ENCODE peak calls at places on chromosomes 16 and 17, in six cellular contexts. X, Y, C, K, D and U are unnamed samples.

GRCh38 chr17:58094118-58094517 is 10.9 kb downstream of the DYNLL2 start:
- DNase-seq in X (no peak), Y (no peak), C (no peak), K (no peak), D (no peak), U (no peak)

GRCh38 chr16:685967-686366 is 1.8 kb upstream of the JMJD8 start:
- DNase-seq in X (no peak), Y (no peak), C (no peak), K (peak; percentile 39), D (no peak), U (peak; percentile 83)

GRCh38 chr16:84068783-84069464 is 26.3 kb upstream of the SLC38A8 start:
- DNase-seq in X (no peak), Y (no peak), C (no peak), K (no peak), D (no peak), U (no peak)

GRCh38 chr16:67394271-67395104 is 1.2 kb upstream of the TPPP3 start:
- DNase-seq in X (no peak), Y (peak; percentile 68), C (no peak), K (no peak), D (no peak), U (no peak)

GRCh38 chr16:58409316-58409973 is 17.2 kb downstream of the GINS3 start:
- DNase-seq in X (peak; percentile 71), Y (no peak), C (no peak), K (peak; percentile 79), D (peak; percentile 61), U (no peak)

GRCh38 chr17:60391419-60392041 is 403 bp downstream of the USP32 start:
- DNase-seq in X (no peak), Y (no peak), C (no peak), K (no peak), D (no peak), U (no peak)

GRCh38 chr17:59423137-59423703 is 91.8 kb downstream of the YPEL2 start:
- DNase-seq in X (no peak), Y (peak; percentile 75), C (no peak), K (peak; percentile 86), D (peak; percentile 66), U (peak; percentile 9)

GRCh38 chr16:57708168-57708567 is 13.6 kb downstream of the DRC7 start:
- DNase-seq in X (no peak), Y (no peak), C (no peak), K (no peak), D (no peak), U (no peak)

GRCh38 chr17:39677581-39678339 is 9.5 kb downstream of the PNMT start:
- DNase-seq in X (no peak), Y (peak; percentile 97), C (no peak), K (peak; percentile 33), D (peak; percentile 82), U (peak; percentile 93)

GRCh38 chr17:39676198-39676819 is 8.1 kb downstream of the PNMT start:
- DNase-seq in X (peak; percentile 85), Y (peak; percentile 96), C (no peak), K (peak; percentile 32), D (peak; percentile 69), U (peak; percentile 100)

GRCh38 chr17:39679521-39680192 is 8.2 kb downstream of the PGAP3 start:
- DNase-seq in X (no peak), Y (no peak), C (no peak), K (no peak), D (no peak), U (peak; percentile 82)

GRCh38 chr17:39677072-39677471 is 8.8 kb downstream of the PNMT start:
- DNase-seq in X (no peak), Y (no peak), C (no peak), K (no peak), D (no peak), U (peak; percentile 82)

GRCh38 chr17:39678340-39679116 is 9.3 kb downstream of the PGAP3 start:
- DNase-seq in X (no peak), Y (no peak), C (no peak), K (no peak), D (no peak), U (peak; percentile 99)
- TF ChIP-seq CTCF in X (no peak), Y (no peak), C (no peak), K (no peak), D (no peak), U (no peak)

DNA sequence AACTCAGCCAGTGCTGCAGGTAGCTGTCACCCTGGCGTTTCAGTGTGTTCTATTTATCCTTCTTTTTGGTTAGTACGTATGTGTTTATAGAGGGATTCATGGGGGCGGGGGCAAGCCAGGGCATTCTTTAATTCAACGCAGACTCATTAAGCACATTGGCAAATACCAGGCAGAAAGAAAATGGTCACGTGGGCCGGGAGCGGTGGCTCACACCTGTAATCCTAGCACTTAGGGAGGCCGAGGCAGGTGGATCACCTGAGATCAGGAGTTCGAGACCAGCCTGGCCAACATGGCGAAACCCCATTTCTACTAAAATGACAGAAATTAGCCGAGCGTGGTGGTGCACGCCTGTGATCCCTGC is 69.1 kb downstream of the HAPSTR1 start:
- DNase-seq in X (no peak), Y (no peak), C (no peak), K (no peak), D (no peak), U (no peak)
- TF ChIP-seq CTCF in X (no peak), Y (no peak), C (no peak), K (no peak), D (no peak), U (no peak)

GRCh38 chr17:61463068-61463980 is 11.1 kb downstream of the TBX4 start:
- DNase-seq in X (no peak), Y (peak; percentile 51), C (no peak), K (no peak), D (no peak), U (no peak)
- TF ChIP-seq CTCF in X (no peak), Y (no peak), C (peak; percentile 25), K (peak; percentile 6), D (no peak), U (no peak)

GRCh38 chr16:63530974-63531373 is 1494.7 kb upstream of the CDH8 start:
- DNase-seq in X (no peak), Y (no peak), C (no peak), K (no peak), D (peak; percentile 4), U (no peak)

GRCh38 chr16:63527404-63527803 is 1491.2 kb upstream of the CDH8 start:
- DNase-seq in X (no peak), Y (no peak), C (no peak), K (no peak), D (no peak), U (no peak)

GRCh38 chr16:63530208-63530607 is 1494.0 kb upstream of the CDH8 start:
- DNase-seq in X (no peak), Y (no peak), C (no peak), K (peak; percentile 2), D (no peak), U (no peak)
- TF ChIP-seq CTCF in X (no peak), Y (no peak), C (peak; percentile 4), K (peak; percentile 25), D (peak; percentile 24), U (no peak)

DNA sequence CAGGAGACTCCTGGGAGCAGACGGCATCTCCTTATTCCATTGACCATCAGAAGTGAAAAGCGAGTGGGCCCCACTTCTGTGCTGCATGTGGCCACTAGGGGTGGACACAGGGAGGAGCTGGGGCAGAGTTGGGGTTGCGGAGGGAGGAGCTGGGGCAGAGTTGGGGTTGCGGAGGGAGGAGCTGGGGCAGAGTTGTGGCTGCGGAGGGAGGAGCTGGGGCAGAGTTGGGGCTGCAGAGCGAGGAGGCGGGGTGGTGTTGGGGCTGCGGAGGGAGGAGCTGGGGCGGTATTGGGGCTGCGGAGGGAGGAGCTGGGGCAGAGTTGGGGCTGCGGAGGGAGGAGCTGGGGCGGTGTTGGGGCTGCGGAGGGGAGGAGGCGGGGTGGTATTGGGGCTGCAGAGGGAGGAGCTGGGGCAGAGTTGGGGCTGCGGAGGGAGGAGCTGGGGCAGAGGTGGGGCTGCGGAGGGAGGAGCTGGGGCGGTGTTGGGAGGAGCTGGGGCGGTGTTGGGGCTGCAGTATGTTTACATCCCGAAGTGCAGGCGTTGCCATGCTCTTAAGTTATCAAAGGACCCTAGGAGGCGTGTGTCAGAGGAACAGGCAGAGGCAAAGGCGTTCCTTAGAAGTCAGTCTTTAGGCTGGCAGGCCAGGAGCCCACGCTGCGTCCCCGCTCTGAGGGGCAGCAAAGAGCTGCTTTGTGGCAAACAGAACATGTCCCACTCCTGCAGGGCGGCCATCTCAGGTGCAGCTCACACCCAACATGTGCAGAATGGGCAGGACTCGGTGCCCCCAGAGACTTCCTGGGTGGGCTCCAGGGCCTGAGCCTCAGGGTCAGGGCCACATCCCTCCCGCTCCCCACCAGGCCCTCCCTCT is 76.0 kb downstream of the ZNF778 start:
- DNase-seq in X (no peak), Y (no peak), C (no peak), K (no peak), D (no peak), U (no peak)
- TF ChIP-seq CTCF in X (no peak), Y (no peak), C (peak; percentile 17), K (no peak), D (no peak), U (peak; percentile 25)

DNA sequence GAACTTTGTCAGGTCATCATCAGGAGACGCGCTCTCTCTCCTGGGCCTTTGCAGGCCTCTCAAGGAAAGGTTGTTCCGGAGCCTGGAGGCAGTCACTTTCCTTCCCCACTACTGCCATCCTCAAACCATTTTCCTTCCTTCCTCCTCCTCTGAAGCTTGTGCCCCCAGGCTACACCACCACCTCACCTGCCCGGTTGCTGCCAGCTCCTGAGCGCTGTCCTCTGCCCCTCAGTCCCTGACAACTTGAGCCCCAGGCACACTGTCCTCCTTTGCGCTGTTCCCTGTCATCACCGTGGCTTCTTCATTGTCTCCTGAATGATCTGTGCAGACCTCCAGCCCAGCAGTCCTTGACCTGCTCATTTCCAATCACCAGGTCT is 18.9 kb downstream of the CDRT4 start:
- DNase-seq in X (no peak), Y (no peak), C (no peak), K (no peak), D (no peak), U (no peak)
- TF ChIP-seq CTCF in X (no peak), Y (no peak), C (no peak), K (no peak), D (no peak), U (no peak)

GRCh38 chr16:3099395-3099731 is 269 bp upstream of the ZSCAN10 start:
- DNase-seq in X (no peak), Y (no peak), C (no peak), K (no peak), D (no peak), U (no peak)

GRCh38 chr16:3101841-3102470 is 2.9 kb upstream of the ZSCAN10 start:
- DNase-seq in X (no peak), Y (no peak), C (no peak), K (peak; percentile 33), D (peak; percentile 77), U (no peak)

GRCh38 chr16:3099732-3100499 is 822 bp upstream of the ZSCAN10 start:
- DNase-seq in X (peak; percentile 89), Y (peak; percentile 88), C (peak; percentile 61), K (peak; percentile 91), D (peak; percentile 93), U (peak; percentile 93)

GRCh38 chr16:3098459-3099394 is at the start of gene ZSCAN10:
- DNase-seq in X (no peak), Y (no peak), C (no peak), K (no peak), D (no peak), U (no peak)

GRCh38 chr16:3101018-3101840 is 2.1 kb upstream of the ZSCAN10 start:
- DNase-seq in X (no peak), Y (no peak), C (no peak), K (peak; percentile 37), D (no peak), U (peak; percentile 38)
- TF ChIP-seq CTCF in X (peak; percentile 23), Y (no peak), C (peak; percentile 53), K (peak; percentile 47), D (peak; percentile 61), U (peak; percentile 76)